ENCODE peak calls at places on chromosomes 13 and 19, in ten cellular contexts. K is endodermal cell, T is brain microvascular endothelial cell, V is HCT116, O is GM23248, R is neuronal stem cell, C is tibial nerve, H is suprapubic skin, W is tibial artery, F is lower lobe of right lung. N is an unnamed sample.

GRCh38 chr13:57627663-57628062 is 3.9 kb upstream of the PCDH17 start:
- DNase-seq in K (no peak), T (no peak), V (no peak), O (peak; percentile 36), R (no peak), C (no peak), H (no peak), W (no peak), F (no peak), N (no peak)

GRCh38 chr13:27273658-27274425 is 3.2 kb downstream of the RASL11A start:
- DNase-seq in K (peak; percentile 12), T (peak; percentile 85), V (no peak), O (no peak), R (no peak), C (no peak), H (no peak), W (peak; percentile 87), F (no peak), N (no peak)

GRCh38 chr13:48232420-48233096 is 448 bp upstream of the ITM2B start:
- DNase-seq in K (peak; percentile 91), T (no peak), V (no peak), O (peak; percentile 33), R (no peak), C (no peak), H (peak; percentile 82), W (peak; percentile 88), F (no peak), N (no peak)

GRCh38 chr13:99969934-99970760 is 1.4 kb downstream of the ZIC5 start:
- DNase-seq in K (peak; percentile 94), T (no peak), V (peak; percentile 66), O (peak; percentile 71), R (no peak), C (no peak), H (no peak), W (no peak), F (no peak), N (no peak)

GRCh38 chr19:13742756-13743155 is 21.6 kb upstream of the MRI1 start:
- DNase-seq in K (no peak), T (no peak), V (no peak), O (peak; percentile 56), R (no peak), C (no peak), H (no peak), W (no peak), F (no peak), N (no peak)

GRCh38 chr19:30014770-30015169 is 72.7 kb downstream of the URI1 start:
- DNase-seq in K (no peak), T (no peak), V (no peak), O (no peak), R (no peak), C (no peak), H (no peak), W (no peak), F (no peak), N (no peak)

GRCh38 chr19:12946092-12946845 is 607 bp downstream of the RAD23A start:
- DNase-seq in K (peak; percentile 96), T (peak; percentile 83), V (peak; percentile 41), O (peak; percentile 96), R (peak; percentile 73), C (no peak), H (no peak), W (peak; percentile 88), F (peak; percentile 81), N (no peak)

GRCh38 chr13:95023405-95023804 is 277.8 kb downstream of the ABCC4 start:
- DNase-seq in K (no peak), T (no peak), V (no peak), O (no peak), R (no peak), C (no peak), H (no peak), W (no peak), F (no peak), N (no peak)

GRCh38 chr13:34151885-34152284 is 333.9 kb downstream of the RFC3 start:
- DNase-seq in K (no peak), T (no peak), V (no peak), O (no peak), R (no peak), C (no peak), H (no peak), W (no peak), F (no peak), N (no peak)

GRCh38 chr13:26557393-26558073 is at the start of gene WASF3:
- DNase-seq in K (peak; percentile 99), T (peak; percentile 88), V (peak; percentile 38), O (peak; percentile 97), R (peak; percentile 95), C (peak; percentile 80), H (peak; percentile 97), W (peak; percentile 96), F (peak; percentile 93), N (peak; percentile 83)

GRCh38 chr13:98626298-98626940 is 49.5 kb upstream of the STK24 start:
- DNase-seq in K (no peak), T (no peak), V (no peak), O (no peak), R (no peak), C (no peak), H (no peak), W (no peak), F (no peak), N (no peak)

GRCh38 chr13:62388515-62388914 is 972.9 kb upstream of the PCDH20 start:
- DNase-seq in K (no peak), T (no peak), V (no peak), O (no peak), R (no peak), C (no peak), H (no peak), W (no peak), F (no peak), N (no peak)

GRCh38 chr13:23922005-23922932 is 25.0 kb upstream of the C1QTNF9B start:
- DNase-seq in K (peak; percentile 56), T (no peak), V (no peak), O (peak; percentile 21), R (no peak), C (no peak), H (no peak), W (no peak), F (no peak), N (peak; percentile 4)

GRCh38 chr19:57815247-57816075 is 748 bp upstream of the ZNF552 start:
- DNase-seq in K (no peak), T (no peak), V (no peak), O (no peak), R (no peak), C (no peak), H (peak; percentile 43), W (no peak), F (no peak), N (no peak)

GRCh38 chr19:57816652-57817051 is 1.9 kb upstream of the ZNF552 start:
- DNase-seq in K (peak; percentile 63), T (no peak), V (no peak), O (no peak), R (no peak), C (no peak), H (no peak), W (no peak), F (no peak), N (no peak)

GRCh38 chr19:57812201-57812600 is 2.5 kb downstream of the ZNF552 start:
- DNase-seq in K (no peak), T (no peak), V (no peak), O (no peak), R (no peak), C (no peak), H (no peak), W (no peak), F (no peak), N (no peak)

GRCh38 chr19:57814505-57815246 is at the start of gene ZNF552:
- DNase-seq in K (peak; percentile 94), T (peak; percentile 91), V (peak; percentile 91), O (peak; percentile 97), R (peak; percentile 90), C (peak; percentile 43), H (peak; percentile 90), W (peak; percentile 91), F (peak; percentile 90), N (peak; percentile 97)

DNA sequence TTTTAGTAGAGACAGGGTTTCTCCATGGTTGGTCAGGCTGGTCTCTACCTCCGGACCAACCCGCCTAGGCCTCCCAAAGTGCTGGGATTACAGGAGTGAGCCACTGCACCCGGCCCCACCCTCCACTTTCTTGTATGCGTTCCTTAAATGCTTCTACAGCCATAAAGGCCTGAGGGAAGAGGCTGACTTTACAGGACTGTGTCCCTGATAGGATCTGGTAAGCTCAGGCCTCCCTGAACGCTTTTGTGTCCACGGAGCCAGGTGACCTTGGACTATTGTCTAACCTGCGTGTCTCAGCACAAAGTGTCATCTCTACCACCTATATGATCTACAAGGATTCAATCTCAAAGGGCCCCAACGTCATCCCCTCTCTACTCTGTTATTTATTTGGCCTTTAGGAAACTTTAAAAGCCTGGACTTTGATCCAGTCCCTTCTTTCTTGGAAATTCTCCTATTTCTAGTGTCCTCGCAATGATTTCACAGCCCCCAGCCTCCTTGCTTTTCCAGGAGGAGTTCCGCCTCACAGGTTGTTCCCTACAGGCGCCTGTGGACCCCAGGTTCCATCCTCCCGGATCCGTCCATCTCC is 701 bp downstream of the ZNF552 start:
- DNase-seq in K (no peak), T (no peak), V (no peak), O (peak; percentile 44), R (no peak), C (no peak), H (peak; percentile 72), W (no peak), F (no peak), N (no peak)
- H3K4me3 ChIP-seq in K (peak overlapping the region; percentile 96), T (peak overlapping the region; percentile 95), V (peak overlapping the region; percentile 97), O (peak overlapping the region; percentile 93), R (peak overlapping the region; percentile 97), C (peak overlapping the region; percentile 84), H (peak overlapping the region; percentile 87), W (peak overlapping the region; percentile 66), F (peak overlapping the region; percentile 88), N (peak overlapping the region; percentile 85)

GRCh38 chr13:19993024-19993423 is 34.5 kb downstream of the ZMYM2 start:
- DNase-seq in K (no peak), T (no peak), V (no peak), O (no peak), R (no peak), C (no peak), H (no peak), W (no peak), F (no peak), N (no peak)
- H3K36me3 ChIP-seq in K (peaks cover 92% of the 10 kb centered on the region), T (peaks cover 14% of the 10 kb centered on the region), V (peaks cover 11% of the 10 kb centered on the region), O (peaks cover 26% of the 10 kb centered on the region), R (peaks cover 100% of the 10 kb centered on the region), C (peaks cover 5% of the 10 kb centered on the region), H (peaks cover 43% of the 10 kb centered on the region), W (peaks cover 22% of the 10 kb centered on the region), F (peaks cover 41% of the 10 kb centered on the region), N (peaks cover 9% of the 10 kb centered on the region)

GRCh38 chr19:17951151-17952040 is 15.5 kb upstream of the KCNN1 start:
- DNase-seq in K (peak; percentile 68), T (no peak), V (no peak), O (no peak), R (no peak), C (no peak), H (no peak), W (no peak), F (no peak), N (no peak)
- H3K4me3 ChIP-seq in K (peak overlapping the region; percentile 74), T (no peak overlapping the region), V (peak overlapping the region; percentile 49), O (no peak overlapping the region), R (peak overlapping the region; percentile 22), C (no peak overlapping the region), H (peak overlapping the region; percentile 28), W (no peak overlapping the region), F (no peak overlapping the region), N (peak overlapping the region; percentile 58)

DNA sequence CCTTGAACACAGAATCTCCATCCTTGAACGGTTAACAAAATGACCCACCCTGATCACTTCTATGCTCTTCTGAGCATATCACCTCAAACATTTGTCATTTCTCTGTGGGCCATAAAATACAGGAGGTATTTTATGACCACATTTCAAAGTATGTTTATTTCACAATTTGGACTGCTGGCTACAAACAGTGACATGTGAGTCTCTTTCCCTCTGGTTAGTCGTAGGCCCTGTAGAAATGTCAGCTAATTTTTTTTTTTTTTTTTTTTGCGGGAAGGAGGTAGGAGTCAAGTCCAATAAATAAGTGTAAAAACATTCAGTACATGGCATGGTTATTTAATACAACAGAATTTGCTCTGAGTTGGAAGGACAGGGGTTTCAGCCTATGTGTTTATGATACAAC is 70.7 kb downstream of the FOXO1 start:
- DNase-seq in K (no peak), T (no peak), V (no peak), O (peak; percentile 40), R (no peak), C (no peak), H (no peak), W (no peak), F (no peak), N (no peak)
- H3K36me3 ChIP-seq in K (no peaks in the 10 kb centered on the region), T (no peaks in the 10 kb centered on the region), V (no peaks in the 10 kb centered on the region), O (no peaks in the 10 kb centered on the region), R (no peaks in the 10 kb centered on the region), C (no peaks in the 10 kb centered on the region), H (no peaks in the 10 kb centered on the region), W (no peaks in the 10 kb centered on the region), F (no peaks in the 10 kb centered on the region), N (no peaks in the 10 kb centered on the region)